ENCODE peak calls at places on chromosomes 5 and 9, in seven cellular contexts. One of them, this sample, is unnamed.

GRCh38 chr5:112669328-112669963 is 68.2 kb upstream of the APC start:
- DNase-seq in activated naive CD4-positive, alpha-beta T cell: no peak
- DNase-seq in Daoy: no peak
- DNase-seq in kidney epithelial cell: no peak
- DNase-seq in fibroblast of pulmonary artery: no peak
- DNase-seq in skeletal muscle cell: no peak
- DNase-seq in glomerular endothelial cell: no peak
- DNase-seq in this sample: no peak

GRCh38 chr5:1462358-1462757 is 17.1 kb upstream of the SLC6A3 start:
- DNase-seq in activated naive CD4-positive, alpha-beta T cell: no peak
- DNase-seq in Daoy: no peak
- DNase-seq in kidney epithelial cell: no peak
- DNase-seq in fibroblast of pulmonary artery: no peak
- DNase-seq in skeletal muscle cell: no peak
- DNase-seq in glomerular endothelial cell: no peak
- DNase-seq in this sample: no peak

GRCh38 chr9:114507726-114508125 is 2.5 kb upstream of the WHRN start:
- DNase-seq in activated naive CD4-positive, alpha-beta T cell: no peak
- DNase-seq in Daoy: no peak
- DNase-seq in kidney epithelial cell: no peak
- DNase-seq in fibroblast of pulmonary artery: peak
- DNase-seq in skeletal muscle cell: no peak
- DNase-seq in glomerular endothelial cell: no peak
- DNase-seq in this sample: no peak

GRCh38 chr5:135891280-135891679 is 4.4 kb downstream of the IL9 start:
- DNase-seq in activated naive CD4-positive, alpha-beta T cell: no peak
- DNase-seq in Daoy: no peak
- DNase-seq in kidney epithelial cell: no peak
- DNase-seq in fibroblast of pulmonary artery: peak
- DNase-seq in skeletal muscle cell: no peak
- DNase-seq in glomerular endothelial cell: no peak
- DNase-seq in this sample: no peak

GRCh38 chr5:40291338-40291737 is 388.4 kb upstream of the PTGER4 start:
- DNase-seq in activated naive CD4-positive, alpha-beta T cell: no peak
- DNase-seq in Daoy: peak
- DNase-seq in kidney epithelial cell: no peak
- DNase-seq in fibroblast of pulmonary artery: peak
- DNase-seq in skeletal muscle cell: peak
- DNase-seq in glomerular endothelial cell: peak
- DNase-seq in this sample: no peak

GRCh38 chr5:133428072-133428660 is 184.2 kb downstream of the FSTL4 start:
- DNase-seq in activated naive CD4-positive, alpha-beta T cell: no peak
- DNase-seq in Daoy: no peak
- DNase-seq in kidney epithelial cell: no peak
- DNase-seq in fibroblast of pulmonary artery: no peak
- DNase-seq in skeletal muscle cell: no peak
- DNase-seq in glomerular endothelial cell: no peak
- DNase-seq in this sample: no peak

GRCh38 chr5:79742549-79743136 is 53.0 kb downstream of the CMYA5 start:
- DNase-seq in activated naive CD4-positive, alpha-beta T cell: no peak
- DNase-seq in Daoy: no peak
- DNase-seq in kidney epithelial cell: no peak
- DNase-seq in fibroblast of pulmonary artery: no peak
- DNase-seq in skeletal muscle cell: no peak
- DNase-seq in glomerular endothelial cell: no peak
- DNase-seq in this sample: no peak

GRCh38 chr9:100525563-100525962 is 52.3 kb upstream of the CAVIN4 start:
- DNase-seq in activated naive CD4-positive, alpha-beta T cell: no peak
- DNase-seq in Daoy: peak
- DNase-seq in kidney epithelial cell: no peak
- DNase-seq in fibroblast of pulmonary artery: no peak
- DNase-seq in skeletal muscle cell: no peak
- DNase-seq in glomerular endothelial cell: no peak
- DNase-seq in this sample: no peak

GRCh38 chr5:122295138-122295537 is 16.9 kb upstream of the SNCAIP start:
- DNase-seq in activated naive CD4-positive, alpha-beta T cell: no peak
- DNase-seq in Daoy: no peak
- DNase-seq in kidney epithelial cell: no peak
- DNase-seq in fibroblast of pulmonary artery: no peak
- DNase-seq in skeletal muscle cell: no peak
- DNase-seq in glomerular endothelial cell: no peak
- DNase-seq in this sample: no peak

This sample was measured in right lobe of liver.